ENCODE peak calls at places on chromosomes 4 and X, in ten cellular contexts. Y is heart left ventricle; T is neural progenitor cell; W is left lung; X is tibial artery; A is CD8-positive, alpha-beta T cell; O is endodermal cell; F is CD8-positive, alpha-beta memory T cell; C is CD4-positive, alpha-beta memory T cell; R is cardiac muscle cell. K is an unnamed sample. For H3K4me1, the result is how much of the 10 kb centered on the place peaks cover.

GRCh38 chr4:37244583-37245390 is at the start of gene NWD2:
- DNase-seq in T (peak), W (peak), R (peak), A (no peak), X (no peak), O (peak), C (no peak), Y (no peak), F (no peak), K (no peak)

GRCh38 chrX:153342762-153343558 is 9.0 kb downstream of the ZNF275 start:
- DNase-seq in R (no peak), O (no peak), Y (no peak), X (no peak), A (no peak), F (no peak), C (no peak), W (no peak), T (no peak), K (no peak)

GRCh38 chr4:74161676-74162450 is 3.9 kb downstream of the MTHFD2L start:
- DNase-seq in W (no peak), A (no peak), F (no peak), Y (no peak), R (peak), X (no peak), T (peak), O (no peak), C (no peak), K (no peak)

GRCh38 chr4:3285558-3286334 is 7.1 kb upstream of the RGS12 start:
- DNase-seq in F (no peak), A (no peak), T (no peak), W (no peak), R (peak), C (no peak), O (no peak), Y (no peak), X (peak), K (no peak)

GRCh38 chr4:94517492-94517891 is 65.8 kb downstream of the PDLIM5 start:
- DNase-seq in W (no peak), R (no peak), X (no peak), Y (no peak), A (no peak), T (no peak), O (no peak), C (no peak), F (no peak), K (no peak)

GRCh38 chr4:47122592-47123291 is 91.4 kb downstream of the GABRB1 start:
- DNase-seq in R (peak), C (peak), F (peak), O (peak), W (no peak), Y (peak), X (peak), A (peak), T (peak), K (no peak)

GRCh38 chr4:10285028-10285427 is 168.4 kb upstream of the WDR1 start:
- DNase-seq in A (no peak), F (no peak), O (no peak), R (no peak), W (no peak), X (no peak), Y (no peak), C (no peak), T (no peak), K (no peak)

GRCh38 chr4:107210450-107211239 is 174.5 kb upstream of the DKK2 start:
- DNase-seq in C (no peak), Y (peak), R (peak), T (no peak), X (no peak), A (no peak), W (peak), F (no peak), O (peak), K (no peak)

GRCh38 chr4:123346330-123346940 is 50.2 kb upstream of the SPRY1 start:
- DNase-seq in R (no peak), C (no peak), O (no peak), Y (no peak), W (no peak), F (no peak), T (no peak), A (no peak), X (no peak), K (no peak)

GRCh38 chr4:59814402-59814801 is 1385.7 kb upstream of the ADGRL3 start:
- DNase-seq in F (no peak), O (no peak), X (no peak), Y (no peak), A (no peak), T (no peak), C (no peak), R (no peak), W (no peak), K (no peak)

GRCh38 chrX:107154787-107155620 is 36.4 kb upstream of the RBM41 start:
- DNase-seq in X (no peak), Y (no peak), W (no peak), T (no peak), R (no peak), C (peak), A (peak), O (peak), F (no peak), K (no peak)

GRCh38 chr4:40515037-40515397 is 114.6 kb downstream of the RBM47 start:
- DNase-seq in R (peak), W (no peak), F (no peak), C (no peak), Y (no peak), X (no peak), O (no peak), T (no peak), A (no peak), K (no peak)

GRCh38 chrX:49829016-49829415 is at the start of gene PAGE4:
- DNase-seq in O (peak), T (no peak), Y (no peak), X (no peak), F (no peak), A (no peak), W (no peak), R (no peak), C (no peak), K (no peak)

DNA sequence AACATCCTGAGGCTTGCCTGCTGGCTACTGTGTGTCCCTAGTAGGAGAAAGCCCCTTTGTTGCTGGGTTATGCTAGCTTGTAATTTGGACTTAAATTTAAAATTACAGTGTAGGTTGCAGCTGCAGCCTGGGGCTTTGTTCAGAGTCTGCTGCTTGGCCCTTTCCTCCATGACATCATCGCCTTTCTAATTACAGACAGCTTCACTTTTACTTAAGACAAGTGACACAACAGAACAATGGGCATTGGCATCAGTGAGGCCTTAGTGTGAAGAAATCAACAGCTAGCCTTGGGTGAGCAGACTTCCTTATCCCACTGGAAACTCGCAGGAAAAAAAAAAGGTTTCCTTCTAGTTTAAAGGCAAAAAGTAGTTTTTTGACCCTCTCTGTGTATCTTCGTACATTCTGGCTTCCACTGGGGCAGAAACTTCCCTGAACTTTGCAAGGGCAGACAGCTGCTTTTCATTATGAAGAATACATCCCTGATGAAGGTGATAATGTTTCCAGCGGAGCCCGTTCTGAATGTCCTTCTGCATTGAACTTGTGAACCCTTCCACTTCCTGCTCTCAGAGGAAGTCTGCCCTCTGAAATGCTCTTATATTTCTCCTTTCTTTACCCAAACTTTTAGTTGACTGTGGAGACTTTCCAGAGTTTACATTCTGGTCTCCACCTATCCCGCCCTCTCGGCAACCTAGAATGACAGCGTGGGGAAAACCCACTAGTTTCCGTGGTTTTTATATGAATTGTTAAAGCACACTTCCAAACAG is 123.2 kb upstream of the FAM9C start:
- DNase-seq in R (peak), F (no peak), A (no peak), O (no peak), T (peak), X (no peak), W (no peak), Y (no peak), C (peak), K (peak)
- H3K27ac ChIP-seq in R (no peak), F (no peak), A (no peak), O (peak), T (peak), X (peak), W (peak), Y (peak), C (no peak), K (peak)

DNA sequence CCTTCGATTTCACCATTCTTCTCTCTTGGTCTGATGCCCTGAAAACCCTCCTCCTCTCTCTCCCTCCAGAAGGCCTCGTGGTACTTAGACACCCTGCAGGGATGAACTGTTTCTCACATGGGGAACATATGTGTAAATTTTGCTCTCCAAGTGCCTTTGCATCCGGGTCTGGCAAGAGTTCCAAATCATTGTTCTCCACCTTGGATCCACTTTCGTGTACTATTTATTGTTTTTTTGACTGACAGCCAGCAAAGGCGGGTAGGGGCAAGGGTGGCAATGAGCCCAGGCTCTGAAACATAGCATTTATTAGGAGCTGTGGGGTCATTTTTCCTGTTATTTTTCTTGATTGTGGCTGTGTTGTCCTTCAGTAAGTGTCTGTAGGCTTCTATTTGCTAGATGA is 81.7 kb downstream of the RTL5 start:
- DNase-seq in W (no peak), F (no peak), Y (no peak), X (no peak), R (no peak), O (peak), A (no peak), C (no peak), T (no peak), K (no peak)
- H3K4me3 ChIP-seq in W (no peak), F (no peak), Y (no peak), X (no peak), R (no peak), O (no peak), A (no peak), C (no peak), T (no peak), K (no peak)

DNA sequence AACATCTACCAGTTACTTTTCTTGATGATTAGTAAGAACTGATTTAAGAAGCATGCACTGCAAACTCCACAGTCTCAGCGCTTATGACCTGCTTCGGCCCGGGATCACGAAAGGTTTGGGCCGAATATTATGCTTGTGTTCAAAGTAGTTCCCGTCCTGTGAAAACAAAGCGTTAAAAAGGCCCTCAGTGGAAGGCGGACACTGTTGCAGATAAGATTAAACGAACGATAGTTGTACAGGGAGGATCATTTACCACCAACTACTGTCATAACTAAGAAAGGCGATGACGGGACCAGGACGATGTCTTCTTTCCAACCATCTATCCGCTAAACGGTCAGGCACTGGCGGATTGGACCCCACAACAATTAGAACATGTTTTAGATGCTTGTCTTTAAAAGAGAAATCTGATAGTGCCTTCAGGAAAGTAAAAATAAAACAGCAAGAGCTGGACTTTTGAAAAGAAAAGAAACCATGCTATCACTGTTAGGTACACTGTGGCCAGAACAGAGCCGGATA is 21.1 kb downstream of the PDLIM3 start:
- DNase-seq in R (no peak), X (no peak), Y (no peak), A (no peak), W (no peak), C (no peak), O (no peak), F (no peak), T (no peak), K (no peak)
- H3K4me1 ChIP-seq in R (under half), X (under half), Y (under half), A (under half), W (under half), C (under half), O (under half), F (under half), T (under half), K (under half)

DNA sequence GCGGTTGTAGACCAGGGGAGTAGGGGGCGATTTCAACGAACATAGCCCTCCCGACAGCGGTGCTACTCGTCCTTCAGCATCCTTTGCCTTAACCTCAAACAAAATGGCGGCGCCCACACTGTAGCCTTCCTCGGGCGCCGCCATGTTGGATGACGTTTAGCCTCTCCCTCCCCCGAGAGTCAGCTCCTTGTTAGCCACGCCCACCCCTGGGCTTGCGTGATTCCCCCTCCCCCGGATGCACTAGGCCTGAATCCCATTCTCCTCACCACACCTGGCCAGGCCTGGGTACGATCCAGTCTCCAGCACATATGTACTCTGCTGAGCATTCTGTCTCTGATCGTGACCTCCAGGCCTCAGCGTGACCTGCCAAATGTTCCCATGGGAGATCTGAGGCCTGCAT is 49.0 kb upstream of the ZNF157 start:
- DNase-seq in C (no peak), F (no peak), T (peak), Y (peak), R (peak), W (no peak), O (peak), X (peak), A (no peak), K (no peak)
- H3K27ac ChIP-seq in C (no peak), F (no peak), T (peak), Y (no peak), R (no peak), W (no peak), O (peak), X (no peak), A (no peak), K (no peak)

GRCh38 chr4:147839651-147840050 is 107.8 kb downstream of the ARHGAP10 start:
- DNase-seq in C (no peak), R (no peak), Y (no peak), A (no peak), T (no peak), F (no peak), O (no peak), W (no peak), X (no peak), K (no peak)

GRCh38 chr4:147839200-147839599 is 107.3 kb downstream of the ARHGAP10 start:
- DNase-seq in T (no peak), C (no peak), R (no peak), A (no peak), O (no peak), X (no peak), F (no peak), W (no peak), Y (no peak), K (no peak)

GRCh38 chr4:147840846-147841732 is 109.2 kb downstream of the ARHGAP10 start:
- DNase-seq in R (peak), C (no peak), A (no peak), W (no peak), F (no peak), T (no peak), Y (no peak), O (no peak), X (no peak), K (no peak)

GRCh38 chr4:147843162-147843561 is 111.3 kb downstream of the ARHGAP10 start:
- DNase-seq in O (peak), F (no peak), C (no peak), R (no peak), Y (no peak), X (no peak), T (no peak), W (no peak), A (no peak), K (no peak)

GRCh38 chr4:147842573-147842972 is 110.7 kb downstream of the ARHGAP10 start:
- DNase-seq in C (no peak), Y (peak), A (no peak), X (no peak), W (no peak), T (no peak), R (peak), O (no peak), F (no peak), K (no peak)
- H3K4me3 ChIP-seq in C (no peak), Y (no peak), A (no peak), X (no peak), W (no peak), T (no peak), R (no peak), O (no peak), F (no peak), K (no peak)

GRCh38 chr4:152112116-152112515 is 351.3 kb upstream of the GATB start:
- DNase-seq in W (no peak), A (no peak), X (no peak), R (no peak), F (no peak), C (no peak), Y (no peak), O (no peak), T (no peak), K (no peak)
- H3K4me1 ChIP-seq in W (under half), A (half or more), X (under half), R (under half), F (half or more), C (half or more), Y (under half), O (under half), T (under half), K (under half)

GRCh38 chr4:535924-536281 is 36.9 kb downstream of the PIGG start:
- DNase-seq in T (no peak), Y (no peak), O (no peak), R (no peak), W (no peak), C (no peak), A (no peak), X (no peak), F (no peak), K (no peak)

GRCh38 chr4:534101-534575 is 35.1 kb downstream of the PIGG start:
- DNase-seq in W (no peak), R (no peak), F (no peak), A (no peak), T (no peak), C (no peak), Y (no peak), O (no peak), X (no peak), K (no peak)

GRCh38 chr4:535181-535923 is 36.3 kb downstream of the PIGG start:
- DNase-seq in F (no peak), O (no peak), W (no peak), Y (no peak), R (no peak), C (no peak), X (no peak), A (no peak), T (no peak), K (no peak)

GRCh38 chr4:533318-534100 is 34.5 kb downstream of the PIGG start:
- DNase-seq in T (no peak), O (peak), Y (no peak), A (no peak), W (no peak), R (no peak), X (no peak), F (no peak), C (no peak), K (no peak)

DNA sequence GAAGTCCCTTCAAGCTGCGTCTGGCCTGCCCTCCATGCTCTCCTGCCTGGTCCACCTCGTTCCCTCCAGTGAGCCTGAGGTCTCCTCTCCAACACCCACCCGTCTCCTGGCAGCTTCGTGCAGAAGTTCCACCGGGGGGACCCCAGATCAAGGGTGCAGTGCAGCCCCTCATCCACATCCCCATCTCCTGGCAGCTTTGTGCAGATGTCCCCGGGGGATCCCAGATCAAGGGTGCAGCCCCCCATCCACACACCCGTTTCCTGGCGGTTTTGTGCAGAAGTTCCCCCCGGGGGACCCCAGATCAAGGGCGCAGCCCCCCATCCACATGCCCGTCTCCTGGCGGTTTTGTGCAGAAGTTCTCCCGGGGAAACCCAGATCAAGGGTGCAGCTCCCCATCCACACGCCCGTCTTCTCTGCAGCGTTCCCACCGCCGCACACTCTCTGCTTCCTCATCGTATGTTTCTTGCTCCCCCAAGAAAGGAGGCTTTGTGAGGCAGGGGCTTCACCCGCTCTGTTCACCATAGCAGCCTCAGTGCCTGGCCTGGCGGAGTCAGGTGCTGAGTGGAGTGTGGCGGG is 35.7 kb downstream of the PIGG start:
- DNase-seq in O (no peak), T (no peak), W (no peak), F (no peak), C (no peak), Y (no peak), A (no peak), R (no peak), X (no peak), K (no peak)
- H3K27ac ChIP-seq in O (no peak), T (no peak), W (no peak), F (no peak), C (no peak), Y (no peak), A (no peak), R (no peak), X (no peak), K (no peak)

DNA sequence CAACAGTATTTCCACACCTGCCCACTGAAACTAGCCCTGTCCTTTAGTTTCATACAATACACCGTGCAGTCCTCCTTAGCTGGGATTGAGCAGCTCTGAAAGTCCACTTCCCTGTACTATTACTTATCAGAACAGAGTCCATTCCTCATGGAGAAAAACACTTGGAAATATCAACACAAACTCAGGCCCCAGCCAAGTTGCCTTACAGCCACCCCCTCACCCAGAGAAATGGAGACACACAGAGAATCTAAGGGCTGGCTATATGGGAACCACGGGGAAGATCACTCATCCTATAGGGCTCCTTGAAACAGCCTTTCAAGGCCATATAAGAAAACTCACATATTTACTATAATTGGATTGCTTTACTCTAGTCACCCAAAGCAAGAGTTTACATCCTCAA is 1.9 kb downstream of the SCARB2 start:
- DNase-seq in O (no peak), A (no peak), F (no peak), X (no peak), W (no peak), Y (no peak), R (no peak), C (no peak), T (no peak), K (no peak)
- H3K4me3 ChIP-seq in O (peak), A (no peak), F (no peak), X (peak), W (peak), Y (peak), R (peak), C (no peak), T (peak), K (no peak)